ENCODE peak calls at places on chromosome 16, in six cellular contexts. B is stimulated activated CD4-positive, alpha-beta T cell treated with anti-CD3 and anti-CD28 coated beads, Interleukin-2, amount 100 ng/mL, for 24 hours; U is dorsolateral prefrontal cortex; F is retinal pigment epithelial cell; L is heart left ventricle; J is lower lobe of right lung. I is an unnamed sample.
A peak's percentile ranks its signal among the peaks of the same experiment; 100 is the strongest.

GRCh38 chr16:31265329-31266245 is 5.8 kb downstream of the ITGAM start:
- DNase-seq in B (peak; percentile 75), U (no peak), F (no peak), L (no peak), J (no peak), I (peak; percentile 72)

GRCh38 chr16:53123753-53124152 is 69.0 kb downstream of the CHD9 start:
- DNase-seq in B (no peak), U (no peak), F (no peak), L (no peak), J (no peak), I (no peak)

GRCh38 chr16:49635591-49636581 is 220.0 kb downstream of the ZNF423 start:
- DNase-seq in B (no peak), U (no peak), F (no peak), L (no peak), J (no peak), I (no peak)

GRCh38 chr16:73017321-73017720 is 30.6 kb downstream of the ZFHX3 start:
- DNase-seq in B (no peak), U (no peak), F (no peak), L (no peak), J (no peak), I (no peak)

GRCh38 chr16:79355600-79356358 is 244.8 kb downstream of the MAF start:
- DNase-seq in B (no peak), U (no peak), F (no peak), L (no peak), J (no peak), I (no peak)

GRCh38 chr16:8905168-8905762 is 23.1 kb downstream of the LITAFD start:
- DNase-seq in B (no peak), U (no peak), F (no peak), L (no peak), J (no peak), I (no peak)

GRCh38 chr16:50313596-50314483 is 47.5 kb downstream of the ADCY7 start:
- DNase-seq in B (no peak), U (peak; percentile 63), F (no peak), L (peak; percentile 84), J (peak; percentile 80), I (peak; percentile 85)

GRCh38 chr16:19116711-19117449 is 3.1 kb downstream of the ITPRIPL2 start:
- DNase-seq in B (no peak), U (no peak), F (no peak), L (no peak), J (no peak), I (no peak)

GRCh38 chr16:51201604-51202003 is 50.5 kb upstream of the SALL1 start:
- DNase-seq in B (no peak), U (no peak), F (no peak), L (no peak), J (no peak), I (no peak)

GRCh38 chr16:28168991-28169554 is 42.7 kb downstream of the XPO6 start:
- DNase-seq in B (no peak), U (no peak), F (no peak), L (no peak), J (no peak), I (no peak)

GRCh38 chr16:12210258-12210880 is 233.8 kb downstream of the SNX29 start:
- DNase-seq in B (no peak), U (no peak), F (no peak), L (no peak), J (no peak), I (no peak)

GRCh38 chr16:51002889-51003490 is 148.1 kb downstream of the SALL1 start:
- DNase-seq in B (no peak), U (no peak), F (no peak), L (no peak), J (no peak), I (no peak)

GRCh38 chr16:60013076-60013475 is 1279.0 kb upstream of the GOT2 start:
- DNase-seq in B (no peak), U (no peak), F (no peak), L (no peak), J (no peak), I (no peak)

GRCh38 chr16:85072947-85073346 is 39.3 kb downstream of the CIBAR2 start:
- DNase-seq in B (no peak), U (no peak), F (no peak), L (peak; percentile 63), J (no peak), I (no peak)

GRCh38 chr16:8044796-8045195 is 545.5 kb downstream of the TMEM114 start:
- DNase-seq in B (no peak), U (no peak), F (no peak), L (no peak), J (no peak), I (no peak)

GRCh38 chr16:61957075-61957474 is 79.2 kb downstream of the CDH8 start:
- DNase-seq in B (no peak), U (no peak), F (no peak), L (no peak), J (no peak), I (no peak)

GRCh38 chr16:50498756-50499155 is 49.4 kb upstream of the NKD1 start:
- DNase-seq in B (no peak), U (no peak), F (no peak), L (no peak), J (no peak), I (no peak)